ENCODE peak calls at places on chromosome 5, in six cellular contexts. M, K, H, I, Q and E are unnamed samples.

GRCh38 chr5:172931001-172931536 is 28.2 kb upstream of the RPL26L1 start:
- DNase-seq in I (no peak), Q (peak; percentile 73), H (no peak), M (no peak), K (no peak), E (no peak)

GRCh38 chr5:124180523-124181461 is 565.6 kb downstream of the ZNF608 start:
- DNase-seq in H (no peak), Q (no peak), M (no peak), I (no peak), K (no peak), E (no peak)

GRCh38 chr5:102583663-102584062 is 84.9 kb upstream of the SLCO6A1 start:
- DNase-seq in H (no peak), M (no peak), K (no peak), Q (no peak), I (peak; percentile 53), E (no peak)

GRCh38 chr5:127307868-127308267 is 17.3 kb downstream of the MEGF10 start:
- DNase-seq in M (no peak), K (no peak), Q (no peak), H (no peak), I (no peak), E (no peak)

GRCh38 chr5:67249590-67249895 is 52.9 kb upstream of the CD180 start:
- DNase-seq in M (no peak), H (no peak), I (no peak), Q (no peak), K (no peak), E (no peak)

GRCh38 chr5:181050016-181050415 is 9.9 kb downstream of the BTNL9 start:
- DNase-seq in Q (no peak), M (no peak), H (no peak), K (no peak), I (no peak), E (no peak)

GRCh38 chr5:86684222-86684621 is 66.5 kb downstream of the COX7C start:
- DNase-seq in M (no peak), I (no peak), K (no peak), H (no peak), Q (no peak), E (no peak)

GRCh38 chr5:27020965-27021364 is 17.4 kb downstream of the CDH9 start:
- DNase-seq in H (no peak), Q (no peak), I (peak; percentile 7), M (no peak), K (no peak), E (no peak)

GRCh38 chr5:114928644-114929462 is 240.9 kb downstream of the TRIM36 start:
- DNase-seq in Q (no peak), H (no peak), M (no peak), I (no peak), K (no peak), E (no peak)

GRCh38 chr5:66738136-66738535 is 141.9 kb downstream of the MAST4 start:
- DNase-seq in M (no peak), K (no peak), Q (no peak), I (no peak), H (no peak), E (no peak)

GRCh38 chr5:11483630-11484029 is 420.6 kb downstream of the CTNND2 start:
- DNase-seq in H (no peak), I (no peak), Q (no peak), K (no peak), M (no peak), E (no peak)

GRCh38 chr5:74149395-74149794 is 491.1 kb downstream of the ENC1 start:
- DNase-seq in I (no peak), M (no peak), H (no peak), K (no peak), Q (peak; percentile 73), E (no peak)

GRCh38 chr5:175902013-175902412 is 30.6 kb downstream of the CPLX2 start:
- DNase-seq in M (no peak), I (no peak), H (no peak), K (no peak), Q (no peak), E (no peak)

GRCh38 chr5:124060010-124060409 is 548.0 kb downstream of the CSNK1G3 start:
- DNase-seq in I (no peak), M (no peak), H (no peak), K (no peak), Q (no peak), E (no peak)

GRCh38 chr5:151224372-151224771 is 480 bp upstream of the CCDC69 start:
- DNase-seq in K (no peak), H (no peak), Q (no peak), I (no peak), M (no peak), E (no peak)

GRCh38 chr5:150309101-150309897 is 6.6 kb upstream of the ARSI start:
- DNase-seq in Q (no peak), M (no peak), K (no peak), I (no peak), H (no peak), E (no peak)

GRCh38 chr5:40441733-40442132 is 238.0 kb upstream of the PTGER4 start:
- DNase-seq in K (peak; percentile 18), H (no peak), Q (no peak), M (no peak), I (no peak), E (peak; percentile 10)

GRCh38 chr5:111553889-111554288 is 41.6 kb upstream of the STARD4 start:
- DNase-seq in K (no peak), I (no peak), M (no peak), H (no peak), Q (no peak), E (no peak)

GRCh38 chr5:135295852-135296251 is 103.2 kb downstream of the MACROH2A1 start:
- DNase-seq in H (no peak), K (no peak), Q (no peak), I (no peak), M (no peak), E (no peak)

GRCh38 chr5:179550511-179551342 is at the start of gene RUFY1:
- DNase-seq in M (peak; percentile 97), I (peak; percentile 79), Q (peak; percentile 83), H (peak; percentile 68), K (peak; percentile 80), E (peak; percentile 84)

GRCh38 chr5:24644757-24645156 is at the start of gene CDH10:
- DNase-seq in I (no peak), Q (no peak), H (no peak), M (no peak), K (no peak), E (no peak)

GRCh38 chr5:135388860-135389435 is 10.1 kb downstream of the MACROH2A1 start:
- DNase-seq in I (no peak), M (no peak), H (no peak), Q (no peak), K (no peak), E (no peak)

GRCh38 chr5:52777186-52777585 is 10.5 kb upstream of the ITGA1 start:
- DNase-seq in H (no peak), Q (no peak), I (no peak), M (no peak), K (no peak), E (no peak)

GRCh38 chr5:17255471-17256016 is 38.1 kb downstream of the BASP1 start:
- DNase-seq in K (no peak), M (no peak), H (no peak), I (no peak), Q (no peak), E (peak; percentile 22)